ENCODE peak calls at places on chromosomes 13 and 19, in seven cellular contexts. One of them, this sample, is unnamed.
A peak's percentile ranks its signal among the peaks of the same experiment; 100 is the strongest.

GRCh38 chr19:2097330-2098327 is 914 bp downstream of the IZUMO4 start:
- DNase-seq in tibial artery: no peak
- DNase-seq in stomach: no peak
- DNase-seq in left ventricle myocardium inferior: no peak
- DNase-seq in CD4-positive, alpha-beta T cell: no peak
- DNase-seq in upper lobe of left lung: no peak
- DNase-seq in thoracic aorta: no peak
- DNase-seq in this sample: peak; percentile 81

GRCh38 chr13:25455146-25455545 is 83.4 kb downstream of the ATP8A2 start:
- DNase-seq in left ventricle myocardium inferior: no peak
- DNase-seq in tibial artery: no peak
- DNase-seq in stomach: no peak
- DNase-seq in upper lobe of left lung: peak; percentile 51
- DNase-seq in thoracic aorta: no peak
- DNase-seq in CD4-positive, alpha-beta T cell: no peak
- DNase-seq in this sample: no peak

GRCh38 chr19:34269489-34269888 is 15.1 kb downstream of the GARRE1 start:
- DNase-seq in left ventricle myocardium inferior: no peak
- DNase-seq in thoracic aorta: no peak
- DNase-seq in upper lobe of left lung: no peak
- DNase-seq in tibial artery: no peak
- DNase-seq in CD4-positive, alpha-beta T cell: no peak
- DNase-seq in stomach: no peak
- DNase-seq in this sample: peak; percentile 21

GRCh38 chr19:39671739-39672363 is 16.1 kb downstream of the LGALS16 start:
- DNase-seq in CD4-positive, alpha-beta T cell: peak; percentile 19
- DNase-seq in thoracic aorta: no peak
- DNase-seq in tibial artery: no peak
- DNase-seq in left ventricle myocardium inferior: no peak
- DNase-seq in upper lobe of left lung: no peak
- DNase-seq in stomach: peak; percentile 29
- DNase-seq in this sample: peak; percentile 33

GRCh38 chr13:24443366-24443765 is 69.2 kb downstream of the PARP4 start:
- DNase-seq in left ventricle myocardium inferior: no peak
- DNase-seq in upper lobe of left lung: no peak
- DNase-seq in CD4-positive, alpha-beta T cell: no peak
- DNase-seq in tibial artery: no peak
- DNase-seq in stomach: no peak
- DNase-seq in thoracic aorta: no peak
- DNase-seq in this sample: no peak

GRCh38 chr19:6528544-6529121 is 2.2 kb upstream of the TNFSF9 start:
- DNase-seq in stomach: no peak
- DNase-seq in upper lobe of left lung: peak; percentile 56
- DNase-seq in CD4-positive, alpha-beta T cell: no peak
- DNase-seq in tibial artery: peak; percentile 80
- DNase-seq in left ventricle myocardium inferior: peak; percentile 74
- DNase-seq in thoracic aorta: no peak
- DNase-seq in this sample: no peak

GRCh38 chr13:109804654-109805053 is 18.3 kb upstream of the IRS2 start:
- DNase-seq in stomach: no peak
- DNase-seq in tibial artery: no peak
- DNase-seq in thoracic aorta: no peak
- DNase-seq in upper lobe of left lung: no peak
- DNase-seq in left ventricle myocardium inferior: no peak
- DNase-seq in CD4-positive, alpha-beta T cell: no peak
- DNase-seq in this sample: no peak

GRCh38 chr19:52988506-52988905 is 25.2 kb upstream of the ERVV-1 start:
- DNase-seq in upper lobe of left lung: no peak
- DNase-seq in left ventricle myocardium inferior: no peak
- DNase-seq in CD4-positive, alpha-beta T cell: no peak
- DNase-seq in stomach: no peak
- DNase-seq in tibial artery: no peak
- DNase-seq in thoracic aorta: no peak
- DNase-seq in this sample: no peak

GRCh38 chr19:33740811-33741396 is 55.8 kb upstream of the KCTD15 start:
- DNase-seq in CD4-positive, alpha-beta T cell: peak; percentile 2
- DNase-seq in stomach: no peak
- DNase-seq in tibial artery: no peak
- DNase-seq in thoracic aorta: no peak
- DNase-seq in left ventricle myocardium inferior: no peak
- DNase-seq in upper lobe of left lung: no peak
- DNase-seq in this sample: peak; percentile 25

GRCh38 chr19:28313633-28314032 is 899.3 kb downstream of the UQCRFS1 start:
- DNase-seq in tibial artery: no peak
- DNase-seq in left ventricle myocardium inferior: peak; percentile 20
- DNase-seq in thoracic aorta: no peak
- DNase-seq in upper lobe of left lung: no peak
- DNase-seq in stomach: no peak
- DNase-seq in CD4-positive, alpha-beta T cell: no peak
- DNase-seq in this sample: peak; percentile 43

GRCh38 chr13:28954810-28955209 is 134.7 kb downstream of the MTUS2 start:
- DNase-seq in stomach: no peak
- DNase-seq in thoracic aorta: no peak
- DNase-seq in left ventricle myocardium inferior: no peak
- DNase-seq in CD4-positive, alpha-beta T cell: no peak
- DNase-seq in upper lobe of left lung: no peak
- DNase-seq in tibial artery: no peak
- DNase-seq in this sample: no peak

GRCh38 chr19:1855828-1856255 is 7.5 kb downstream of the KLF16 start:
- DNase-seq in upper lobe of left lung: no peak
- DNase-seq in tibial artery: no peak
- DNase-seq in thoracic aorta: no peak
- DNase-seq in stomach: no peak
- DNase-seq in CD4-positive, alpha-beta T cell: no peak
- DNase-seq in left ventricle myocardium inferior: no peak
- DNase-seq in this sample: peak; percentile 15

GRCh38 chr13:41544824-41545707 is 87.7 kb downstream of the RGCC start:
- DNase-seq in thoracic aorta: no peak
- DNase-seq in stomach: no peak
- DNase-seq in CD4-positive, alpha-beta T cell: no peak
- DNase-seq in upper lobe of left lung: no peak
- DNase-seq in tibial artery: no peak
- DNase-seq in left ventricle myocardium inferior: no peak
- DNase-seq in this sample: no peak

GRCh38 chr13:30870049-30870884 is 35.8 kb upstream of the MEDAG start:
- DNase-seq in thoracic aorta: peak; percentile 54
- DNase-seq in upper lobe of left lung: peak; percentile 44
- DNase-seq in CD4-positive, alpha-beta T cell: no peak
- DNase-seq in tibial artery: peak; percentile 99
- DNase-seq in stomach: peak; percentile 42
- DNase-seq in left ventricle myocardium inferior: peak; percentile 64
- DNase-seq in this sample: peak; percentile 40

GRCh38 chr19:32307591-32307990 is 37.8 kb upstream of the ZNF507 start:
- DNase-seq in stomach: no peak
- DNase-seq in CD4-positive, alpha-beta T cell: no peak
- DNase-seq in tibial artery: no peak
- DNase-seq in upper lobe of left lung: no peak
- DNase-seq in thoracic aorta: no peak
- DNase-seq in left ventricle myocardium inferior: no peak
- DNase-seq in this sample: no peak

GRCh38 chr19:46924874-46925547 is 64.2 kb downstream of the ARHGAP35 start:
- DNase-seq in stomach: no peak
- DNase-seq in thoracic aorta: no peak
- DNase-seq in tibial artery: no peak
- DNase-seq in upper lobe of left lung: peak; percentile 33
- DNase-seq in CD4-positive, alpha-beta T cell: no peak
- DNase-seq in left ventricle myocardium inferior: no peak
- DNase-seq in this sample: peak; percentile 8

GRCh38 chr13:91960947-91961346 is 562.5 kb downstream of the GPC5 start:
- DNase-seq in thoracic aorta: no peak
- DNase-seq in CD4-positive, alpha-beta T cell: no peak
- DNase-seq in upper lobe of left lung: no peak
- DNase-seq in left ventricle myocardium inferior: no peak
- DNase-seq in tibial artery: no peak
- DNase-seq in stomach: no peak
- DNase-seq in this sample: no peak
- H3K9me3 ChIP-seq in thoracic aorta: no peaks in the 10 kb centered on the region
- H3K9me3 ChIP-seq in CD4-positive, alpha-beta T cell: no peaks in the 10 kb centered on the region
- H3K9me3 ChIP-seq in upper lobe of left lung: no peaks in the 10 kb centered on the region
- H3K9me3 ChIP-seq in left ventricle myocardium inferior: peaks cover 32% of the 10 kb centered on the region
- H3K9me3 ChIP-seq in tibial artery: no peaks in the 10 kb centered on the region
- H3K9me3 ChIP-seq in stomach: peaks cover 17% of the 10 kb centered on the region
- H3K9me3 ChIP-seq in this sample: no peaks in the 10 kb centered on the region

DNA sequence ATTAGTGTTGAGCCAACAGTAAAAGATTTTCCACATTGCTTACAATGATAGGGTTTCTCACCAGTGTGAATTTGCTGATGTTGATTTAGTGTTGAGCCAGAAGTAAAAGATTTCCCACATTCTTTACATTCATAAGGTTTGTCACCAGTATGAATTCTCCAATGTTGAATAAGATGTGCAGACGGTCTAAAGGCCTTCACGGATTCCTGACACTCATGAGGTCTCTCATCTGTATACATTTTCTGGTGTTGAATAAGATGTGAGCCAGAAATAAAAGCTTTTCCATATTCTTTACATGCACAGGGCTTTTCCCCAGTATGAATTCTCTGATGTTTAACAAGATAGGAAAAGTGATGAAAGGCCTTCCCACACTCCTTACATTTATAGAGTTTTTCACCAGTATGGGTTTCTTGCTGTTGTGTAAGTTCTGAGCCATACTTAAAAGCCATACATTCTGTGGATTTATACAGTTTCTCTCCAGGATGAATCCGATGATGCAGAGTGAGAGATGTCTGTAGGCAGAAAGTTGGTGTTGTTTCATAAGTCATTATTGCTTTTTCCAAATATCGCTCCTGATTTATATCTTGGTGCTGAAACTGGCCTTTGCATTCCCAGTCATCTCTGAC is 22.4 kb downstream of the ZNF850 start:
- DNase-seq in stomach: no peak
- DNase-seq in upper lobe of left lung: no peak
- DNase-seq in thoracic aorta: no peak
- DNase-seq in left ventricle myocardium inferior: no peak
- DNase-seq in tibial artery: no peak
- DNase-seq in CD4-positive, alpha-beta T cell: no peak
- DNase-seq in this sample: no peak
- H3K9me3 ChIP-seq in stomach: peaks cover 100% of the 10 kb centered on the region
- H3K9me3 ChIP-seq in upper lobe of left lung: peaks cover 100% of the 10 kb centered on the region
- H3K9me3 ChIP-seq in thoracic aorta: peaks cover 99% of the 10 kb centered on the region
- H3K9me3 ChIP-seq in left ventricle myocardium inferior: peaks cover 100% of the 10 kb centered on the region
- H3K9me3 ChIP-seq in tibial artery: peaks cover 19% of the 10 kb centered on the region
- H3K9me3 ChIP-seq in CD4-positive, alpha-beta T cell: peaks cover 95% of the 10 kb centered on the region
- H3K9me3 ChIP-seq in this sample: peaks cover 19% of the 10 kb centered on the region

GRCh38 chr19:9673912-9674668 is 810 bp downstream of the ZNF562 start:
- DNase-seq in left ventricle myocardium inferior: no peak
- DNase-seq in CD4-positive, alpha-beta T cell: no peak
- DNase-seq in thoracic aorta: no peak
- DNase-seq in tibial artery: no peak
- DNase-seq in stomach: no peak
- DNase-seq in upper lobe of left lung: no peak
- DNase-seq in this sample: no peak

GRCh38 chr19:9668544-9668943 is 6.4 kb downstream of the ZNF562 start:
- DNase-seq in upper lobe of left lung: no peak
- DNase-seq in left ventricle myocardium inferior: no peak
- DNase-seq in stomach: no peak
- DNase-seq in CD4-positive, alpha-beta T cell: no peak
- DNase-seq in thoracic aorta: no peak
- DNase-seq in tibial artery: no peak
- DNase-seq in this sample: no peak

GRCh38 chr19:9674669-9675357 is at the start of gene ZNF562:
- DNase-seq in upper lobe of left lung: peak; percentile 82
- DNase-seq in left ventricle myocardium inferior: peak; percentile 90
- DNase-seq in stomach: peak; percentile 88
- DNase-seq in thoracic aorta: peak; percentile 54
- DNase-seq in tibial artery: peak; percentile 89
- DNase-seq in CD4-positive, alpha-beta T cell: peak; percentile 74
- DNase-seq in this sample: peak; percentile 86

GRCh38 chr19:9671654-9672053 is 3.2 kb downstream of the ZNF562 start:
- DNase-seq in thoracic aorta: no peak
- DNase-seq in tibial artery: no peak
- DNase-seq in upper lobe of left lung: no peak
- DNase-seq in left ventricle myocardium inferior: no peak
- DNase-seq in stomach: no peak
- DNase-seq in CD4-positive, alpha-beta T cell: no peak
- DNase-seq in this sample: no peak

GRCh38 chr19:9672893-9673292 is 2.0 kb downstream of the ZNF562 start:
- DNase-seq in upper lobe of left lung: no peak
- DNase-seq in tibial artery: no peak
- DNase-seq in left ventricle myocardium inferior: no peak
- DNase-seq in thoracic aorta: no peak
- DNase-seq in stomach: no peak
- DNase-seq in CD4-positive, alpha-beta T cell: no peak
- DNase-seq in this sample: no peak
- H3K9me3 ChIP-seq in upper lobe of left lung: peaks cover 22% of the 10 kb centered on the region
- H3K9me3 ChIP-seq in tibial artery: no peaks in the 10 kb centered on the region
- H3K9me3 ChIP-seq in left ventricle myocardium inferior: peaks cover 51% of the 10 kb centered on the region
- H3K9me3 ChIP-seq in thoracic aorta: peaks cover 35% of the 10 kb centered on the region
- H3K9me3 ChIP-seq in stomach: peaks cover 60% of the 10 kb centered on the region
- H3K9me3 ChIP-seq in CD4-positive, alpha-beta T cell: peaks cover 41% of the 10 kb centered on the region
- H3K9me3 ChIP-seq in this sample: no peaks in the 10 kb centered on the region

DNA sequence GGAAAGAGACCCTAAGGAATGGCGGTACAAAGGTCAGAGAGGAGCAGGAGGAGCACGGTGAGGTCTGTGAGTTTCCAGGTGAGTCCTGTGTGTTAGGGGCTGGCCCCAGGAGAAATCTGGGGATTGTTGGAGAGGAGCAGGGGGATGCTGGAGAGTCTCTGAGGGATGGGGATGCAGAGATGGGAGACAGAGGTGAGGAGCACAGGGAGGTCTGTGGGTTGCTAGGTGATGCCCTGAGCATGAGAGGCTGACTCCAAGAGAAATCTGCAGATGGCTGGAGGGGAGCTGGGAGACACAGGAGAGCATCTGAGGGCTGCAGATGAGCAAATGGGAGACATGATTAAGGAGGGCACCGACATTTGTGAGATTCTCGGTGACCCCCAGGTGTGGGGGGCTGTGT is 4.1 kb upstream of the ZNF229 start:
- DNase-seq in left ventricle myocardium inferior: no peak
- DNase-seq in stomach: no peak
- DNase-seq in thoracic aorta: no peak
- DNase-seq in tibial artery: no peak
- DNase-seq in upper lobe of left lung: no peak
- DNase-seq in CD4-positive, alpha-beta T cell: no peak
- DNase-seq in this sample: no peak
- H3K9me3 ChIP-seq in left ventricle myocardium inferior: peaks cover 63% of the 10 kb centered on the region
- H3K9me3 ChIP-seq in stomach: peaks cover 94% of the 10 kb centered on the region
- H3K9me3 ChIP-seq in thoracic aorta: peaks cover 27% of the 10 kb centered on the region
- H3K9me3 ChIP-seq in tibial artery: no peaks in the 10 kb centered on the region
- H3K9me3 ChIP-seq in upper lobe of left lung: peaks cover 52% of the 10 kb centered on the region
- H3K9me3 ChIP-seq in CD4-positive, alpha-beta T cell: peaks cover 76% of the 10 kb centered on the region
- H3K9me3 ChIP-seq in this sample: no peaks in the 10 kb centered on the region

DNA sequence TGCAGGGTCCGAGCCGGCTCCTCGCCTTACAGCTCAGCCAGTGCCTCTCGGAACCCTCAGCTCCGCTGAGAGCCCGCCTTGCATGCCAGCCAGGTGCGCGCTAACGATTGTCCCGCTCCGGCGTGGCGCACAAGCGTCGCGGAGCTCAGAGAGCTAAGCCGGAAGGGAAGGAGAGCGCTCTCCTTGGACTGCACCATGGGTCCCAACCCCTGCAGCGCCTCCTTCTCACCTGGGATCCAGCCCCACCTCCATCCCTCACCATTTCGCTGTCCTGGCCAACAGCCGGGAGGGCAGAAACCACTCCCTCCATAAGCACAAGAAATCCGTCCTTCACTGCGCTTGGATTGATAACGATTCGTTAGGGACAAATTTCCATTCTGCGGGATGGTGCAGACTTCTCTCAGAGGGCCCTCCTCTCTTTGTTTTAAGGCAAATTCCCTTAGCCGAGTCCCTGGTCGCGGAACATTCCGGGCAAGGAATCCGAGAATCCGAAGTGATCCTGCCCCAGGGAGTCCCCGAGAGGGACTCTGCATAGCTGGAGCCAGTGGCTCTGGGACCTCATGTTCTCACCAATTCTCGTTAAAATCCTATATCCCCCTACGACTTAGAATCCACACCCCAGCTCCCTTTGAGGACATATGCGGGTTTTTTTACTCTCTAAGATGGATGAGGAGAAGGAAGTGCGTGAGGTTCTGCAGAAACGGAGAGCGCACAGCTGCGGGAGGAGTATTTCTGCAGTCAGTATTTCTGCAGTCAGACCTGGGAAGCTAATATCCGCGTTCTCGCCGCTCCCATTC is 2.8 kb downstream of the GSX1 start:
- DNase-seq in upper lobe of left lung: no peak
- DNase-seq in stomach: no peak
- DNase-seq in thoracic aorta: no peak
- DNase-seq in CD4-positive, alpha-beta T cell: no peak
- DNase-seq in left ventricle myocardium inferior: no peak
- DNase-seq in tibial artery: peak; percentile 33
- DNase-seq in this sample: no peak
- H3K9me3 ChIP-seq in upper lobe of left lung: no peaks in the 10 kb centered on the region
- H3K9me3 ChIP-seq in stomach: no peaks in the 10 kb centered on the region
- H3K9me3 ChIP-seq in thoracic aorta: no peaks in the 10 kb centered on the region
- H3K9me3 ChIP-seq in CD4-positive, alpha-beta T cell: no peaks in the 10 kb centered on the region
- H3K9me3 ChIP-seq in left ventricle myocardium inferior: no peaks in the 10 kb centered on the region
- H3K9me3 ChIP-seq in tibial artery: no peaks in the 10 kb centered on the region
- H3K9me3 ChIP-seq in this sample: no peaks in the 10 kb centered on the region